ENCODE peak calls at places on chromosomes 7 and 10, in six cellular contexts. Y is lung, B is A549, L is adrenal gland, D is GM12865, M is ascending aorta. K is an unnamed sample.

GRCh38 chr7:46999866-47000265 is 582.0 kb downstream of the TNS3 start:
- DNase-seq in Y (no peak), B (no peak), L (no peak), D (no peak), M (no peak), K (no peak)

GRCh38 chr10:15262036-15262713 is 93.7 kb upstream of the NMT2 start:
- DNase-seq in Y (no peak), B (peak), L (no peak), D (peak), M (no peak), K (peak)

GRCh38 chr7:92682767-92683539 is 92.8 kb upstream of the FAM133B start:
- DNase-seq in Y (no peak), B (no peak), L (no peak), D (no peak), M (no peak), K (no peak)

GRCh38 chr10:117175215-117175900 is 21.9 kb upstream of the KCNK18 start:
- DNase-seq in Y (peak), B (no peak), L (peak), D (no peak), M (no peak), K (peak)

GRCh38 chr10:77104459-77104980 is 533.1 kb downstream of the KCNMA1 start:
- DNase-seq in Y (peak), B (no peak), L (peak), D (no peak), M (no peak), K (peak)

GRCh38 chr10:101565936-101566332 is 22.1 kb downstream of the POLL start:
- DNase-seq in Y (no peak), B (no peak), L (no peak), D (no peak), M (no peak), K (no peak)

GRCh38 chr10:11113156-11113555 is 95.5 kb downstream of the CELF2 start:
- DNase-seq in Y (no peak), B (no peak), L (no peak), D (peak), M (no peak), K (no peak)

GRCh38 chr10:80289451-80290287 is at the start of gene MAT1A:
- DNase-seq in Y (no peak), B (no peak), L (no peak), D (no peak), M (no peak), K (peak)

GRCh38 chr7:24652551-24652950 is 79.3 kb downstream of the PALS2 start:
- DNase-seq in Y (no peak), B (no peak), L (no peak), D (no peak), M (no peak), K (no peak)

GRCh38 chr10:48944171-48944570 is 4.5 kb upstream of the LRRC18 start:
- DNase-seq in Y (no peak), B (no peak), L (no peak), D (no peak), M (no peak), K (no peak)

GRCh38 chr10:78899996-78900714 is 168.6 kb upstream of the ZMIZ1 start:
- DNase-seq in Y (peak), B (no peak), L (no peak), D (no peak), M (no peak), K (peak)

GRCh38 chr10:48496105-48496830 is 108.6 kb downstream of the ARHGAP22 start:
- DNase-seq in Y (no peak), B (no peak), L (no peak), D (no peak), M (no peak), K (no peak)

GRCh38 chr10:125886914-125887512 is 5.9 kb upstream of the DHX32 start:
- DNase-seq in Y (no peak), B (no peak), L (no peak), D (no peak), M (no peak), K (no peak)

GRCh38 chr10:129761573-129761972 is 202.5 kb downstream of the EBF3 start:
- DNase-seq in Y (no peak), B (no peak), L (no peak), D (no peak), M (no peak), K (peak)

GRCh38 chr7:25031007-25031406 is 51.0 kb upstream of the OSBPL3 start:
- DNase-seq in Y (no peak), B (no peak), L (no peak), D (peak), M (no peak), K (no peak)

GRCh38 chr7:48285365-48285764 is 114.1 kb downstream of the ABCA13 start:
- DNase-seq in Y (no peak), B (no peak), L (no peak), D (no peak), M (no peak), K (no peak)

GRCh38 chr10:64486149-64486548 is 964.9 kb downstream of the REEP3 start:
- DNase-seq in Y (no peak), B (no peak), L (no peak), D (no peak), M (no peak), K (no peak)

GRCh38 chr7:114026486-114027089 is 107.8 kb upstream of the PPP1R3A start:
- DNase-seq in Y (no peak), B (peak), L (peak), D (peak), M (no peak), K (no peak)

GRCh38 chr7:150570712-150571465 is 3.7 kb downstream of the GIMAP4 start:
- DNase-seq in Y (no peak), B (no peak), L (no peak), D (no peak), M (no peak), K (no peak)

GRCh38 chr10:15879058-15879457 is 18.8 kb upstream of the MINDY3 start:
- DNase-seq in Y (no peak), B (peak), L (no peak), D (peak), M (no peak), K (no peak)

GRCh38 chr10:91190876-91191580 is 29.4 kb upstream of the PCGF5 start:
- DNase-seq in Y (no peak), B (no peak), L (peak), D (peak), M (no peak), K (no peak)

GRCh38 chr10:6056411-6057135 is 5.6 kb downstream of the IL2RA start:
- DNase-seq in Y (no peak), B (no peak), L (no peak), D (no peak), M (no peak), K (no peak)

GRCh38 chr10:91201213-91201996 is 19.1 kb upstream of the PCGF5 start:
- DNase-seq in Y (no peak), B (no peak), L (no peak), D (peak), M (no peak), K (no peak)

GRCh38 chr10:110363572-110364411 is 59.1 kb upstream of the SMNDC1 start:
- DNase-seq in Y (no peak), B (no peak), L (no peak), D (no peak), M (no peak), K (peak)

GRCh38 chr7:27113991-27114866 is 11.7 kb upstream of the HOXA2 start:
- DNase-seq in Y (no peak), B (peak), L (peak), D (no peak), M (no peak), K (no peak)

GRCh38 chr10:127966875-127967274 is 60.0 kb downstream of the PTPRE start:
- DNase-seq in Y (no peak), B (no peak), L (peak), D (no peak), M (no peak), K (no peak)

GRCh38 chr7:103134866-103135554 is 13.9 kb downstream of the NAPEPLD start:
- DNase-seq in Y (no peak), B (no peak), L (no peak), D (no peak), M (no peak), K (no peak)

GRCh38 chr7:141864765-141865447 is 23.6 kb upstream of the PRSS37 start:
- DNase-seq in Y (no peak), B (no peak), L (no peak), D (no peak), M (no peak), K (no peak)

GRCh38 chr7:90530263-90530662 is 60.8 kb downstream of the PTTG1IP2 start:
- DNase-seq in Y (no peak), B (no peak), L (no peak), D (no peak), M (no peak), K (no peak)

GRCh38 chr10:30502266-30503058 is 68.5 kb downstream of the MAP3K8 start:
- DNase-seq in Y (no peak), B (no peak), L (no peak), D (peak), M (no peak), K (no peak)

GRCh38 chr10:101694674-101695403 is at the start of gene FBXW4:
- DNase-seq in Y (peak), B (peak), L (peak), D (peak), M (no peak), K (peak)

GRCh38 chr10:11081413-11081812 is 63.7 kb downstream of the CELF2 start:
- DNase-seq in Y (no peak), B (no peak), L (no peak), D (no peak), M (no peak), K (no peak)

GRCh38 chr7:47954231-47954911 is 6.1 kb upstream of the PKD1L1 start:
- DNase-seq in Y (no peak), B (no peak), L (no peak), D (no peak), M (no peak), K (no peak)

GRCh38 chr7:12091164-12091563 is 119.9 kb upstream of the TMEM106B start:
- DNase-seq in Y (no peak), B (no peak), L (no peak), D (no peak), M (no peak), K (no peak)

GRCh38 chr10:98424308-98425254 is 9.6 kb upstream of the PYROXD2 start:
- DNase-seq in Y (no peak), B (no peak), L (no peak), D (no peak), M (no peak), K (no peak)

GRCh38 chr7:90660819-90661218 is 64.7 kb downstream of the CDK14 start:
- DNase-seq in Y (no peak), B (no peak), L (no peak), D (peak), M (no peak), K (no peak)

GRCh38 chr10:11724938-11725776 is 17.0 kb upstream of the ECHDC3 start:
- DNase-seq in Y (no peak), B (peak), L (no peak), D (peak), M (no peak), K (no peak)

GRCh38 chr10:75146780-75147179 is 35.3 kb downstream of the SAMD8 start:
- DNase-seq in Y (no peak), B (no peak), L (no peak), D (no peak), M (no peak), K (no peak)

DNA sequence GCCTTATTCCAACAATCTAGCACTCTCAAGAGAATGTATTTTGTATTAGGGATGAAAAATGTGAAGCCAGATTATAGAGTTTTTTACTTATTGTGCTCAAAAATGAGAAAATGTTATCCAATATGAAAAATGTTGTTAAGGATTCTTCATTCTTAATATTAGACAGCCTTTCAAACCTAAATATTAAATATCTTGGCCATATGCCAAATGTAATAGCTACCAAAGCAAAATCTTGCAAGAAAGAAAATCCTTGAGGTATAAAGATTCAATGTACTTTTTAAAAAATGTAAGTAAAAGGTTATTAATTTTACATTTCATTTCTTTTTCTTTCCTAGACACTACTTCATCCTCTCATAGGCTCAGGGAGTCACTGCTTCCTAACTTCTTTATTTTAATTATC is 33.4 kb downstream of the MET start:
- DNase-seq in Y (no peak), B (no peak), L (no peak), D (no peak), M (no peak), K (no peak)
- H3K4me3 ChIP-seq in Y (no peak), B (no peak), L (no peak), D (no peak), M (no peak), K (no peak)

DNA sequence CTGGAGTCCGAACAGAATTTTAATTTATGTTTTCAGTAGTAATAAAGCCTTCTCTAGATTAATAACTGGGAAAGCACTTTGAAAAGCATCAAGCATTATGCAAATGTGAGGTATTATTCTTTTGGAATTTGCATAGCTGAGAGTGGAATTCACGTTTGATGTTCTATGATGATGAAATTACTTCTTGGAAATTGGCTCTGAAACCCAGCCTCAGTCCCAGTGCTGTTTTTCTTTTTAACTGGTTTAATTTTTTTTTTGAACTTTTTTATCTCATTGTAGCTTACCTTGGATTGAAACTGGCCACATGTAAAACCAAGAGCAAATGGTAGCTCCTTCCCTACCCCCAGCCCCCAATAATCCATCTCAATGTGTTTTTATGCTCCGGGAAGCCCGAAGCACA is 1.2 kb downstream of the TBXAS1 start:
- DNase-seq in Y (no peak), B (no peak), L (no peak), D (no peak), M (no peak), K (no peak)
- H3K4me3 ChIP-seq in Y (no peak), B (no peak), L (peak), D (no peak), M (peak), K (no peak)

GRCh38 chr7:148318092-148318756 is 272.3 kb upstream of the C7orf33 start:
- DNase-seq in Y (no peak), B (no peak), L (no peak), D (no peak), M (no peak), K (no peak)
- H3K4me3 ChIP-seq in Y (no peak), B (no peak), L (no peak), D (no peak), M (no peak), K (no peak)

GRCh38 chr7:55018361-55019328 is at the start of gene EGFR:
- DNase-seq in Y (peak), B (peak), L (peak), D (no peak), M (peak), K (peak)
- H3K4me3 ChIP-seq in Y (peak), B (peak), L (peak), D (no peak), M (peak), K (peak)

GRCh38 chr7:128832880-128833147 is 2.6 kb downstream of the FLNC start:
- DNase-seq in Y (no peak), B (no peak), L (no peak), D (no peak), M (no peak), K (no peak)
- H3K4me3 ChIP-seq in Y (no peak), B (no peak), L (no peak), D (no peak), M (peak), K (no peak)